ENCODE peak calls at places on chromosomes 16 and 17, in ten cellular contexts. I is SJCRH30; T is T-cell; H is activated CD4-positive, CD25-positive, alpha-beta regulatory T cell; P is SK-N-DZ; G is effector CD4-positive, alpha-beta T cell; R is HFFc6; E is activated naive CD4-positive, alpha-beta T cell; L is AG09309; N is LHCN-M2. M is an unnamed sample.

GRCh38 chr16:24098896-24099295 is 157.2 kb upstream of the CACNG3 start:
- DNase-seq in T (no peak), P (no peak), I (no peak), E (no peak), R (no peak), L (no peak), N (no peak), G (no peak), H (no peak), M (no peak)

GRCh38 chr17:79064026-79064425 is 10.6 kb upstream of the ENGASE start:
- DNase-seq in R (no peak), N (no peak), T (no peak), E (no peak), H (no peak), L (no peak), I (no peak), P (no peak), G (no peak), M (no peak)

GRCh38 chr17:7478276-7479138 is 924 bp downstream of the ZBTB4 start:
- DNase-seq in G (peak), N (peak), P (peak), L (no peak), I (no peak), T (peak), H (peak), E (peak), R (peak), M (peak)

GRCh38 chr16:84827131-84827574 is 7.4 kb downstream of the CRISPLD2 start:
- DNase-seq in G (no peak), T (no peak), P (peak), I (no peak), H (no peak), R (no peak), N (no peak), L (no peak), E (no peak), M (no peak)

GRCh38 chr16:1193825-1194581 is 31.1 kb downstream of the TPSG1 start:
- DNase-seq in I (no peak), H (no peak), R (no peak), E (no peak), G (no peak), N (no peak), P (no peak), L (no peak), T (no peak), M (no peak)

GRCh38 chr16:81767987-81768592 is 11.0 kb upstream of the PLCG2 start:
- DNase-seq in T (no peak), I (no peak), P (no peak), N (no peak), H (no peak), G (no peak), R (no peak), E (no peak), L (no peak), M (no peak)

GRCh38 chr16:56861092-56861610 is 3.9 kb upstream of the SLC12A3 start:
- DNase-seq in G (no peak), N (no peak), H (no peak), R (no peak), L (no peak), I (peak), P (peak), E (no peak), T (no peak), M (no peak)

GRCh38 chr16:15539197-15539596 is 103.8 kb downstream of the MARF1 start:
- DNase-seq in I (no peak), T (no peak), E (no peak), H (no peak), G (no peak), L (no peak), R (no peak), P (no peak), N (no peak), M (no peak)

GRCh38 chr17:77884019-77884418 is 74.5 kb upstream of the TNRC6C start:
- DNase-seq in T (no peak), E (peak), H (no peak), P (peak), R (peak), G (no peak), I (peak), N (no peak), L (no peak), M (peak)

GRCh38 chr17:15392326-15392739 is 50.9 kb upstream of the TEKT3 start:
- DNase-seq in N (peak), R (peak), G (no peak), L (peak), E (no peak), P (no peak), I (no peak), T (no peak), H (no peak), M (peak)

GRCh38 chr16:674968-675883 is at the start of gene RHBDL1:
- DNase-seq in T (no peak), H (no peak), E (no peak), N (no peak), I (no peak), P (peak), G (no peak), R (peak), L (no peak), M (peak)

GRCh38 chr17:633641-634091 is 81.0 kb downstream of the VPS53 start:
- DNase-seq in R (no peak), N (no peak), E (no peak), I (no peak), H (no peak), T (no peak), P (no peak), L (no peak), G (no peak), M (peak)

GRCh38 chr17:29771561-29771960 is 148.8 kb upstream of the CORO6 start:
- DNase-seq in L (no peak), N (no peak), G (no peak), P (no peak), H (no peak), I (no peak), T (no peak), R (no peak), E (no peak), M (no peak)

GRCh38 chr16:83912152-83912948 is 13.4 kb downstream of the MLYCD start:
- DNase-seq in L (no peak), N (peak), G (no peak), P (no peak), R (no peak), H (no peak), T (no peak), I (no peak), E (no peak), M (no peak)

GRCh38 chr16:56199164-56199563 is 7.9 kb downstream of the GNAO1 start:
- DNase-seq in G (no peak), R (no peak), P (no peak), N (no peak), L (no peak), I (no peak), T (no peak), H (no peak), E (no peak), M (no peak)

GRCh38 chr17:61619493-61619892 is 28.5 kb upstream of the NACA2 start:
- DNase-seq in I (no peak), G (no peak), T (no peak), H (no peak), L (no peak), P (no peak), N (peak), E (no peak), R (no peak), M (no peak)

GRCh38 chr17:36525888-36526287 is 8.8 kb downstream of the MYO19 start:
- DNase-seq in N (no peak), E (no peak), T (no peak), R (no peak), L (no peak), P (no peak), G (no peak), I (no peak), H (no peak), M (no peak)

GRCh38 chr16:66486199-66486772 is 59.2 kb downstream of the BEAN1 start:
- DNase-seq in P (no peak), I (no peak), N (no peak), G (no peak), E (no peak), T (no peak), R (no peak), L (no peak), H (no peak), M (no peak)

GRCh38 chr16:85196976-85197375 is 84.7 kb upstream of the CIBAR2 start:
- DNase-seq in I (no peak), N (no peak), R (no peak), E (no peak), H (no peak), G (no peak), L (no peak), T (no peak), P (no peak), M (no peak)

GRCh38 chr16:84999200-84999599 is 12.1 kb downstream of the ZDHHC7 start:
- DNase-seq in G (no peak), R (no peak), I (no peak), H (no peak), T (no peak), E (no peak), P (no peak), N (no peak), L (no peak), M (peak)

M was measured in astrocyte.